ENCODE peak calls at places on chromosome 19, in five cellular contexts. One of them, this sample, is unnamed.

GRCh38 chr19:14480695-14481069 is 5.5 kb upstream of the PTGER1 start:
- DNase-seq in HepG2: no peak
- DNase-seq in K562: no peak
- DNase-seq in SK-N-SH: peak
- DNase-seq in HCT116: no peak
- DNase-seq in this sample: no peak

GRCh38 chr19:50994129-50994528 is 7.3 kb downstream of the KLK8 start:
- DNase-seq in HepG2: no peak
- DNase-seq in K562: peak
- DNase-seq in SK-N-SH: no peak
- DNase-seq in HCT116: no peak
- DNase-seq in this sample: peak

GRCh38 chr19:13014101-13014920 is 19.0 kb downstream of the NFIX start:
- DNase-seq in HepG2: no peak
- DNase-seq in K562: no peak
- DNase-seq in SK-N-SH: no peak
- DNase-seq in HCT116: no peak
- DNase-seq in this sample: no peak

GRCh38 chr19:34217952-34218817 is 36.2 kb upstream of the GARRE1 start:
- DNase-seq in HepG2: no peak
- DNase-seq in K562: peak
- DNase-seq in SK-N-SH: peak
- DNase-seq in HCT116: no peak
- DNase-seq in this sample: no peak

GRCh38 chr19:38723606-38724379 is 20.5 kb downstream of the CAPN12 start:
- DNase-seq in HepG2: no peak
- DNase-seq in K562: no peak
- DNase-seq in SK-N-SH: no peak
- DNase-seq in HCT116: no peak
- DNase-seq in this sample: no peak

GRCh38 chr19:7211191-7211988 is 82.8 kb downstream of the INSR start:
- DNase-seq in HepG2: no peak
- DNase-seq in K562: no peak
- DNase-seq in SK-N-SH: no peak
- DNase-seq in HCT116: no peak
- DNase-seq in this sample: no peak

GRCh38 chr19:33558846-33559245 is 37.3 kb upstream of the PEPD start:
- DNase-seq in HepG2: no peak
- DNase-seq in K562: no peak
- DNase-seq in SK-N-SH: no peak
- DNase-seq in HCT116: no peak
- DNase-seq in this sample: no peak

GRCh38 chr19:2307518-2308012 is 389 bp downstream of the LINGO3 start:
- DNase-seq in HepG2: no peak
- DNase-seq in K562: no peak
- DNase-seq in SK-N-SH: no peak
- DNase-seq in HCT116: no peak
- DNase-seq in this sample: no peak

GRCh38 chr19:45117666-45118065 is 24.7 kb downstream of the PPP1R37 start:
- DNase-seq in HepG2: no peak
- DNase-seq in K562: no peak
- DNase-seq in SK-N-SH: no peak
- DNase-seq in HCT116: no peak
- DNase-seq in this sample: peak

GRCh38 chr19:3664879-3665642 is 35.2 kb downstream of the PIP5K1C start:
- DNase-seq in HepG2: no peak
- DNase-seq in K562: no peak
- DNase-seq in SK-N-SH: no peak
- DNase-seq in HCT116: no peak
- DNase-seq in this sample: no peak

GRCh38 chr19:3725121-3725520 is 16.9 kb downstream of the TJP3 start:
- DNase-seq in HepG2: no peak
- DNase-seq in K562: no peak
- DNase-seq in SK-N-SH: no peak
- DNase-seq in HCT116: no peak
- DNase-seq in this sample: no peak

GRCh38 chr19:7242601-7243258 is 51.5 kb downstream of the INSR start:
- DNase-seq in HepG2: no peak
- DNase-seq in K562: no peak
- DNase-seq in SK-N-SH: peak
- DNase-seq in HCT116: no peak
- DNase-seq in this sample: no peak

GRCh38 chr19:30637926-30638325 is 265.7 kb downstream of the ZNF536 start:
- DNase-seq in HepG2: no peak
- DNase-seq in K562: no peak
- DNase-seq in SK-N-SH: no peak
- DNase-seq in HCT116: no peak
- DNase-seq in this sample: no peak

GRCh38 chr19:20245309-20245708 is 78.3 kb downstream of the ZNF486 start:
- DNase-seq in HepG2: no peak
- DNase-seq in K562: no peak
- DNase-seq in SK-N-SH: no peak
- DNase-seq in HCT116: no peak
- DNase-seq in this sample: no peak

GRCh38 chr19:16262618-16263017 is 62.0 kb upstream of the KLF2 start:
- DNase-seq in HepG2: peak
- DNase-seq in K562: no peak
- DNase-seq in SK-N-SH: peak
- DNase-seq in HCT116: no peak
- DNase-seq in this sample: no peak

GRCh38 chr19:33282036-33282686 is 20.2 kb downstream of the CEBPA start:
- DNase-seq in HepG2: no peak
- DNase-seq in K562: no peak
- DNase-seq in SK-N-SH: no peak
- DNase-seq in HCT116: no peak
- DNase-seq in this sample: no peak

GRCh38 chr19:18401580-18402112 is 4.2 kb upstream of the LRRC25 start:
- DNase-seq in HepG2: peak
- DNase-seq in K562: peak
- DNase-seq in SK-N-SH: no peak
- DNase-seq in HCT116: no peak
- DNase-seq in this sample: peak

GRCh38 chr19:518292-519231 is 11.3 kb downstream of the TPGS1 start:
- DNase-seq in HepG2: no peak
- DNase-seq in K562: peak
- DNase-seq in SK-N-SH: no peak
- DNase-seq in HCT116: no peak
- DNase-seq in this sample: no peak

GRCh38 chr19:12733369-12733896 is 1.1 kb downstream of the TRIR start:
- DNase-seq in HepG2: peak
- DNase-seq in K562: peak
- DNase-seq in SK-N-SH: peak
- DNase-seq in HCT116: no peak
- DNase-seq in this sample: no peak

GRCh38 chr19:47459477-47459876 is 12.2 kb downstream of the SLC8A2 start:
- DNase-seq in HepG2: no peak
- DNase-seq in K562: no peak
- DNase-seq in SK-N-SH: no peak
- DNase-seq in HCT116: no peak
- DNase-seq in this sample: no peak

GRCh38 chr19:34120846-34121639 is 51.3 kb upstream of the LSM14A start:
- DNase-seq in HepG2: peak
- DNase-seq in K562: peak
- DNase-seq in SK-N-SH: peak
- DNase-seq in HCT116: peak
- DNase-seq in this sample: peak

GRCh38 chr19:18417250-18418033 is 1.8 kb upstream of the SSBP4 start:
- DNase-seq in HepG2: peak
- DNase-seq in K562: peak
- DNase-seq in SK-N-SH: peak
- DNase-seq in HCT116: no peak
- DNase-seq in this sample: peak

GRCh38 chr19:55697698-55698097 is 22.7 kb downstream of the EPN1 start:
- DNase-seq in HepG2: no peak
- DNase-seq in K562: no peak
- DNase-seq in SK-N-SH: no peak
- DNase-seq in HCT116: no peak
- DNase-seq in this sample: no peak

GRCh38 chr19:38043649-38044144 is 136.7 kb downstream of the SIPA1L3 start:
- DNase-seq in HepG2: no peak
- DNase-seq in K562: no peak
- DNase-seq in SK-N-SH: no peak
- DNase-seq in HCT116: no peak
- DNase-seq in this sample: no peak

GRCh38 chr19:47769534-47769933 is 9.0 kb upstream of the SELENOW start:
- DNase-seq in HepG2: no peak
- DNase-seq in K562: no peak
- DNase-seq in SK-N-SH: no peak
- DNase-seq in HCT116: no peak
- DNase-seq in this sample: no peak

GRCh38 chr19:23762548-23762883 is 3.8 kb upstream of the ZNF681 start:
- DNase-seq in HepG2: no peak
- DNase-seq in K562: no peak
- DNase-seq in SK-N-SH: no peak
- DNase-seq in HCT116: no peak
- DNase-seq in this sample: no peak

GRCh38 chr19:10816691-10817090 is 19.3 kb downstream of the TMED1 start:
- DNase-seq in HepG2: no peak
- DNase-seq in K562: no peak
- DNase-seq in SK-N-SH: peak
- DNase-seq in HCT116: no peak
- DNase-seq in this sample: no peak

GRCh38 chr19:7515471-7516226 is at the start of gene ZNF358:
- DNase-seq in HepG2: peak
- DNase-seq in K562: peak
- DNase-seq in SK-N-SH: peak
- DNase-seq in HCT116: no peak
- DNase-seq in this sample: peak

GRCh38 chr19:20167020-20167644 is at the start of gene ZNF486:
- DNase-seq in HepG2: peak
- DNase-seq in K562: peak
- DNase-seq in SK-N-SH: peak
- DNase-seq in HCT116: no peak
- DNase-seq in this sample: peak

GRCh38 chr19:52171321-52172169 is at the start of gene ZNF836:
- DNase-seq in HepG2: peak
- DNase-seq in K562: peak
- DNase-seq in SK-N-SH: peak
- DNase-seq in HCT116: no peak
- DNase-seq in this sample: peak

GRCh38 chr19:44748426-44749254 is at the start of gene BCL3:
- DNase-seq in HepG2: no peak
- DNase-seq in K562: peak
- DNase-seq in SK-N-SH: peak
- DNase-seq in HCT116: no peak
- DNase-seq in this sample: peak

GRCh38 chr19:55116232-55117062 is 990 bp downstream of the PPP1R12C start:
- DNase-seq in HepG2: peak
- DNase-seq in K562: peak
- DNase-seq in SK-N-SH: peak
- DNase-seq in HCT116: no peak
- DNase-seq in this sample: no peak

GRCh38 chr19:10471909-10472308 is 31.2 kb downstream of the KEAP1 start:
- DNase-seq in HepG2: peak
- DNase-seq in K562: no peak
- DNase-seq in SK-N-SH: peak
- DNase-seq in HCT116: no peak
- DNase-seq in this sample: peak

GRCh38 chr19:55647732-55648656 is at the start of gene CCDC106:
- DNase-seq in HepG2: peak
- DNase-seq in K562: peak
- DNase-seq in SK-N-SH: peak
- DNase-seq in HCT116: no peak
- DNase-seq in this sample: peak

GRCh38 chr19:29530549-29531457 is 5.0 kb downstream of the VSTM2B start:
- DNase-seq in HepG2: no peak
- DNase-seq in K562: no peak
- DNase-seq in SK-N-SH: no peak
- DNase-seq in HCT116: no peak
- DNase-seq in this sample: no peak
- TF ChIP-seq JUND in HepG2: no peak
- TF ChIP-seq JUND in K562: no peak
- TF ChIP-seq JUND in SK-N-SH: no peak
- TF ChIP-seq JUND in HCT116: no peak
- TF ChIP-seq JUND in this sample: no peak

DNA sequence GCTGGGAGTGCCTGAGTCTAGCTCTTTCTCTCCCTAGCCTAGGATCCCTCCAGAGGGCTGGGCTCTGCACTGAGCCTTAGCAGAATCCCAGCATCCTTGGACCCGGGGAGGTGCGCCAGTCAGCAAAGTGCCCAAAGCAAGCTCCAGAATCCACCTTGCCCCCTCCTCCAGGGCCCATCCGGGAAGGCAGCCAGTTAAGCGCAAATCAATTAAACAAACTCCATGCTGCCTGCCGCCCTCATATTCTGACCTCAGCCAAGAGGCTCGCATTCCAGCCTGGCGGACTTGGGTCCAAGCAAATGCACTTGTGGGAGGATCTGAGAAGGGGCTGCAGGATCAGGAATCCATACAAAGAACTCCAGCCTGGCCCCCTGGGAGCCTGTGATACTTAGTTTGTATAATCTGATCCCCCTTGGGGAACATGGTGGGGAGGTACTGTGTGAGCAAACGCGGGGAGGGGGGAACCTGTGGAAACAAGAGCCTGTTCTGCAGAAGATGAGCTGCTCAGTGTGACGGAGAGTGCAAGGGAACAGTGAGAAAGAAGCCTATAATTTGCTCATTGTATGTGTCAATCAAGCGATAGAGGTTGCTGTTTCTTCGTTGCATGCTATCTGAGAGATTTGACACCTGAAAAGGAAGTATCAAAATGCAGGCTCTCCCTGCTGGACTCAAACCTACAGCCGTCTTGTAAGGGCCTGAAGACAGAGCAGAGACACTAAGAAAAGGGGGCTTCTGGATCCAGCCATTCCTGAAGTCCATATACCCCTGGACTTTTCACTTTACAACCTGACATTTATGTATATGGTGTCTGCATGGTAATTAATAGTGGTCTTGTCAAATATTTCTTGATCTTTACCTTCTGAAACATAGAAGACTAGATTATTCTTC is 29.4 kb downstream of the ZNRF4 start:
- DNase-seq in HepG2: peak
- DNase-seq in K562: no peak
- DNase-seq in SK-N-SH: peak
- DNase-seq in HCT116: no peak
- DNase-seq in this sample: no peak
- TF ChIP-seq JUND in HepG2: no peak
- TF ChIP-seq JUND in K562: no peak
- TF ChIP-seq JUND in SK-N-SH: no peak
- TF ChIP-seq JUND in HCT116: no peak
- TF ChIP-seq JUND in this sample: no peak

GRCh38 chr19:46131485-46132143 is 7.1 kb upstream of the IGFL3 start:
- DNase-seq in HepG2: no peak
- DNase-seq in K562: no peak
- DNase-seq in SK-N-SH: no peak
- DNase-seq in HCT116: no peak
- DNase-seq in this sample: no peak
- TF ChIP-seq JUND in HepG2: no peak
- TF ChIP-seq JUND in K562: no peak
- TF ChIP-seq JUND in SK-N-SH: no peak
- TF ChIP-seq JUND in HCT116: no peak
- TF ChIP-seq JUND in this sample: no peak

GRCh38 chr19:40190891-40191835 is at the start of gene MAP3K10:
- DNase-seq in HepG2: peak
- DNase-seq in K562: peak
- DNase-seq in SK-N-SH: peak
- DNase-seq in HCT116: no peak
- DNase-seq in this sample: peak
- TF ChIP-seq JUND in HepG2: no peak
- TF ChIP-seq JUND in K562: no peak
- TF ChIP-seq JUND in SK-N-SH: no peak
- TF ChIP-seq JUND in HCT116: no peak
- TF ChIP-seq JUND in this sample: no peak